ENCODE peak calls at places on chromosomes 16 and 17, in four cellular contexts. R, G, A and C are unnamed samples.

GRCh38 chr17:78839173-78839761 is 1.3 kb downstream of the USP36 start:
- DNase-seq in R (peak; percentile 45), G (no peak), A (no peak), C (peak; percentile 93)

GRCh38 chr17:58487589-58488427 is at the start of gene HSF5:
- DNase-seq in R (no peak), G (no peak), A (no peak), C (no peak)

GRCh38 chr17:38554430-38555350 is 51.1 kb downstream of the SRCIN1 start:
- DNase-seq in R (no peak), G (no peak), A (no peak), C (no peak)

GRCh38 chr16:782766-783403 is 5.3 kb downstream of the RPUSD1 start:
- DNase-seq in R (no peak), G (no peak), A (no peak), C (no peak)

GRCh38 chr17:1469231-1469852 is 13.3 kb upstream of the CRK start:
- DNase-seq in R (no peak), G (no peak), A (no peak), C (peak; percentile 72)

GRCh38 chr16:11560701-11561439 is 25.8 kb downstream of the LITAF start:
- DNase-seq in R (peak; percentile 43), G (no peak), A (peak; percentile 56), C (peak; percentile 49)

GRCh38 chr16:57260294-57260929 is 15.4 kb downstream of the ARL2BP start:
- DNase-seq in R (peak; percentile 32), G (peak; percentile 63), A (no peak), C (peak; percentile 84)

GRCh38 chr17:18261146-18261515 is 669 bp downstream of the MIEF2 start:
- DNase-seq in R (peak; percentile 38), G (peak; percentile 85), A (peak; percentile 53), C (peak; percentile 83)

GRCh38 chr16:23160574-23160973 is 11.3 kb upstream of the USP31 start:
- DNase-seq in R (no peak), G (no peak), A (no peak), C (no peak)

GRCh38 chr16:57648590-57649442 is 19.3 kb upstream of the ADGRG3 start:
- DNase-seq in R (peak; percentile 60), G (peak; percentile 91), A (peak; percentile 73), C (peak; percentile 87)

GRCh38 chr17:78767806-78768205 is 14.3 kb downstream of the CYTH1 start:
- DNase-seq in R (no peak), G (no peak), A (no peak), C (no peak)

GRCh38 chr17:56834380-56835258 is 668 bp downstream of the DGKE start:
- DNase-seq in R (peak; percentile 22), G (peak; percentile 54), A (peak; percentile 41), C (peak; percentile 56)

GRCh38 chr16:69349508-69349907 is 2.1 kb downstream of the TMED6 start:
- DNase-seq in R (no peak), G (no peak), A (no peak), C (no peak)

GRCh38 chr16:66468321-66468965 is 41.3 kb downstream of the BEAN1 start:
- DNase-seq in R (no peak), G (no peak), A (no peak), C (no peak)

GRCh38 chr16:89358030-89359005 is 132.0 kb downstream of the ANKRD11 start:
- DNase-seq in R (no peak), G (no peak), A (no peak), C (no peak)